ENCODE peak calls at places on chromosome 2, in four cellular contexts. I is cardiac fibroblast, N is NB4, S is brain microvascular endothelial cell. O is an unnamed sample.

GRCh38 chr2:198304859-198305258 is 500.5 kb downstream of the PLCL1 start:
- DNase-seq in I (no peak), N (no peak), S (no peak), O (no peak)

GRCh38 chr2:45643543-45644542 is 7.6 kb upstream of the PRKCE start:
- DNase-seq in I (peak), N (peak), S (no peak), O (peak)

GRCh38 chr2:9095690-9096089 is 92.2 kb upstream of the MBOAT2 start:
- DNase-seq in I (peak), N (no peak), S (peak), O (no peak)

GRCh38 chr2:55598056-55598795 is 19.2 kb downstream of the PPP4R3B start:
- DNase-seq in I (no peak), N (no peak), S (no peak), O (no peak)

GRCh38 chr2:20578895-20579825 is 71.7 kb downstream of the HS1BP3 start:
- DNase-seq in I (peak), N (peak), S (peak), O (peak)

GRCh38 chr2:20414806-20415205 is 32.1 kb upstream of the RHOB start:
- DNase-seq in I (no peak), N (no peak), S (no peak), O (no peak)

GRCh38 chr2:127700527-127701192 is 637 bp upstream of the SFT2D3 start:
- DNase-seq in I (no peak), N (peak), S (no peak), O (peak)

GRCh38 chr2:129758461-129759185 is 220.8 kb upstream of the RAB6C start:
- DNase-seq in I (no peak), N (peak), S (no peak), O (no peak)

GRCh38 chr2:29293830-29294438 is 178.7 kb downstream of the CLIP4 start:
- DNase-seq in I (peak), N (peak), S (no peak), O (peak)

GRCh38 chr2:212176151-212176550 is 362.5 kb downstream of the ERBB4 start:
- DNase-seq in I (no peak), N (no peak), S (no peak), O (no peak)

GRCh38 chr2:48292429-48292828 is 237.5 kb upstream of the STON1 start:
- DNase-seq in I (no peak), N (peak), S (no peak), O (no peak)

GRCh38 chr2:111031546-111032484 is 88.9 kb upstream of the BCL2L11 start:
- DNase-seq in I (no peak), N (peak), S (no peak), O (no peak)

GRCh38 chr2:111037136-111037535 is 83.6 kb upstream of the BCL2L11 start:
- DNase-seq in I (no peak), N (peak), S (no peak), O (no peak)

GRCh38 chr2:111039984-111040383 is 80.7 kb upstream of the BCL2L11 start:
- DNase-seq in I (no peak), N (no peak), S (no peak), O (no peak)

GRCh38 chr2:111032721-111033532 is 87.8 kb upstream of the BCL2L11 start:
- DNase-seq in I (no peak), N (no peak), S (no peak), O (peak)

DNA sequence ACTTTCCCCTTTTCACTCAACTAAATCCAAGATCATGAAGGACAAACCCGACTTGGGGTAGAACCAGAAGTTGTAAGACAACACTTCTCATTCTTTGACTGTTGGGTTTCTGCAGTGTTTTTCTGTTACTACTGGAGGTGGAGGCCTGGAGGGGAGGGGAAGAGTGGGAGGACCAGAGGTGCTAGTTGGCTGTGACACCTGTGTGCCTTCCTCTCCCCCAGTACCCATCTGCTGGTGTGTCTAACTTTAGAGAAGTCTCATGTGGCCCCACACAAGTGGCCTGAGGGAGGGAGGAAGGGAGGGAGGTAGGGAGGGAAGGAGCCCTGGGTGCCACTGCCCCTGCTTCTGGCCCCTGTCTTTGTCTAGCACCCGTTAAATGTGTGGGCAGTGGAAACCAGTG is 84.7 kb upstream of the BCL2L11 start:
- DNase-seq in I (no peak), N (peak), S (no peak), O (no peak)
- TF ChIP-seq CTCF in I (no peak), N (no peak), S (no peak), O (no peak)

DNA sequence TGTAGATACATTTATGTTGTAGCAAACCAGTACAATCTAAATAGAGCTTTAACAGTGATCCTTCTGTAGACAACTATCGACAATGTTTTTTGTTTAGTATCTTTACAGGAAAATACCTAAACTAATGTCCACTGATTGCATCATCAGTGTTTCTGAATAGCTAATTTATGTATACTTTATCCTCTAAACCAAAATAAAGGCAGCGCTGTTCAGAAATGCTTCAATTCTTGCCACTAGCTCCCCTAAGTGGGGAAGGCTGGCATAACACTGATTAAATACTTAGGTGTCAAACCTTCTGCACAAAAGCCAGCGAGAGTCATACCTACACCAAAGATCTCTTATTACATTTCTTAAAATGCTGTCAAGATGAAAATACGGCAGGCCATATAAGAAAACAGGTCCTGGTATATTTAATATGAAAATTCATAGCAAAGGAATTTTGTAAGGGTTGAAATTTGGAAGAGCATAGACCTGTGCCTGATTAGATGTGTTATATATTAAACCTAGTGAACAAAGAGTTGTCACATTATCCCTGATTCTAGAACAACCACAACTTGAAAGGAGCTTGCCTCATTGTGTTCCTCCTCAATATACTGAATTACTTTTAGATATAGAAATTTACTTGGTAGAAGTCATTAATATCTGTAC is 1693.4 kb upstream of the SLC39A10 start:
- DNase-seq in I (peak), N (peak), S (peak), O (peak)
- TF ChIP-seq CTCF in I (peak), N (peak), S (peak), O (peak)

GRCh38 chr2:232368311-232368731 is 10.2 kb upstream of the ALPP start:
- DNase-seq in I (no peak), N (no peak), S (no peak), O (peak)

GRCh38 chr2:232367591-232368233 is 10.8 kb upstream of the ALPP start:
- DNase-seq in I (no peak), N (peak), S (no peak), O (no peak)

GRCh38 chr2:232363784-232364615 is 14.6 kb upstream of the ALPP start:
- DNase-seq in I (peak), N (peak), S (no peak), O (no peak)

GRCh38 chr2:232367016-232367415 is 11.5 kb upstream of the ALPP start:
- DNase-seq in I (no peak), N (no peak), S (no peak), O (no peak)

GRCh38 chr2:232365621-232366321 is 12.8 kb upstream of the ALPP start:
- DNase-seq in I (peak), N (peak), S (peak), O (peak)
- TF ChIP-seq CTCF in I (peak), N (peak), S (peak), O (peak)

DNA sequence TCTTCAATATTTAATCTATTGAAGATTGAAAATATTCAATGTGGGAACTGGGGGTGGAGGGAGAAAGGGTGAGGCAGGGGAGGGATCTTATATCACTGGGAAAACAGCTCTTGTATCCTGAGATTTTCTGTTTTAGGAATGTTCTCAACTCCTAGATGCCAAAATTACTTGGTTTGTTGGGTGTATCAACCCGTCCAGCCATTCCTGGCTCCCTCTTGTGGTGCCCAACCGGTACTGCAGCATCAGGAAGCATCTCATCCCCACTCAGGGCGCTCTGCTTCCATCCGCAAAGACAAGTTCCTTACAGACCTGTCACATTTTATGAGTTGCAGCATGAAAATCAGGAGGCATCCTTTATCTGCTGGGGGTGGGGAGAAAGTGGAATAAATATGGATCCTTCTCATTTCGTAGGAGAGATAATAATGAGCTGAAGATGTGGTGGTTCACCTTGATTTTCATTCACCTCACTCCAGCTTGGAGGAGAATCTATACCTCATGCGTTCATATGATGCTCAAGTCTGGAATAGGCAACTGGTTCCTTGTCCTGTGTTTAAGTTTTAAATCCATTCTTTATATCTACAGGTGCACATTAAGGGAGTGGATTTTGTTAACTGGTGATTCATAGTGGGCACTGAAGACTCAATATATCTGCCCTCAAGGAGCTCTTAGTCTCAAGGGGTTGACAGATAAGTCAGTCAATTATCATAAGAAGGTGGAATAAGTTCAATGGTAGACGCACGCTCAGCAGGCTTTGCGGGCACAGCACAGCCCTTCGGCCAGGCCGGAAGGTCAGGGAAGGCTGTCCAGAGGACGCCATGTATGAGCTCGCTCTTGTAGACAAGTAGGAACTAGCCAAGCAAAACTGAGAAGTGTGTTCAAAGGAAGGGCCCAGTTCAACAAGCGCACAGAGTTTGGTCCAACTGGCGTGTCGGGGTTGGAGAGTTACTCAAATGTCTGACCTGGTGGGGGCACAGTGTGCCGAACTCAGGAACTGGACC is 127.3 kb downstream of the RNF144A start:
- DNase-seq in I (peak), N (peak), S (peak), O (peak)
- TF ChIP-seq CTCF in I (peak), N (peak), S (peak), O (peak)

GRCh38 chr2:72330673-72331072 is 183.0 kb upstream of the CYP26B1 start:
- DNase-seq in I (no peak), N (no peak), S (no peak), O (no peak)

GRCh38 chr2:72334806-72335205 is 187.1 kb upstream of the CYP26B1 start:
- DNase-seq in I (no peak), N (no peak), S (no peak), O (no peak)

GRCh38 chr2:72326759-72327158 is 179.1 kb upstream of the CYP26B1 start:
- DNase-seq in I (peak), N (no peak), S (no peak), O (peak)

GRCh38 chr2:72332720-72333119 is 185.1 kb upstream of the CYP26B1 start:
- DNase-seq in I (no peak), N (no peak), S (no peak), O (no peak)
- TF ChIP-seq CTCF in I (no peak), N (no peak), S (no peak), O (no peak)

GRCh38 chr2:4404363-4404762 is 701.0 kb downstream of the DCDC2C start:
- DNase-seq in I (no peak), N (no peak), S (no peak), O (no peak)
- TF ChIP-seq CTCF in I (no peak), N (no peak), S (no peak), O (no peak)

GRCh38 chr2:150424361-150424760 is 63.1 kb downstream of the RND3 start:
- DNase-seq in I (no peak), N (no peak), S (no peak), O (no peak)

GRCh38 chr2:150421252-150421651 is 66.2 kb downstream of the RND3 start:
- DNase-seq in I (no peak), N (no peak), S (no peak), O (no peak)

GRCh38 chr2:150426315-150426714 is 61.2 kb downstream of the RND3 start:
- DNase-seq in I (no peak), N (no peak), S (no peak), O (no peak)

GRCh38 chr2:150426724-150427123 is 60.7 kb downstream of the RND3 start:
- DNase-seq in I (no peak), N (no peak), S (no peak), O (no peak)

GRCh38 chr2:150425121-150425559 is 62.3 kb downstream of the RND3 start:
- DNase-seq in I (peak), N (no peak), S (no peak), O (peak)
- TF ChIP-seq CTCF in I (peak), N (no peak), S (peak), O (peak)